ENCODE peak calls at places on chromosomes 3 and 15, in four cellular contexts. One of them, this sample, is unnamed.

GRCh38 chr3:179840985-179841384 is 188.1 kb downstream of the USP13 start:
- DNase-seq in BJ: no peak
- DNase-seq in choroid plexus epithelial cell: peak; percentile 64
- DNase-seq in fibroblast of pulmonary artery: peak; percentile 58
- DNase-seq in this sample: peak; percentile 62

GRCh38 chr3:4746241-4746958 is 232.8 kb upstream of the BHLHE40 start:
- DNase-seq in choroid plexus epithelial cell: peak; percentile 94
- DNase-seq in fibroblast of pulmonary artery: peak; percentile 74
- DNase-seq in BJ: peak; percentile 68
- DNase-seq in this sample: peak; percentile 77

GRCh38 chr3:133474251-133474801 is 74.5 kb downstream of the BFSP2 start:
- DNase-seq in fibroblast of pulmonary artery: peak; percentile 50
- DNase-seq in choroid plexus epithelial cell: peak; percentile 82
- DNase-seq in BJ: peak; percentile 74
- DNase-seq in this sample: peak; percentile 69

GRCh38 chr15:58426501-58426900 is 5.3 kb upstream of the LIPC start:
- DNase-seq in choroid plexus epithelial cell: no peak
- DNase-seq in fibroblast of pulmonary artery: no peak
- DNase-seq in BJ: no peak
- DNase-seq in this sample: no peak

GRCh38 chr3:127690106-127690505 is 17.4 kb downstream of the ABTB1 start:
- DNase-seq in choroid plexus epithelial cell: peak; percentile 71
- DNase-seq in BJ: peak; percentile 43
- DNase-seq in fibroblast of pulmonary artery: peak; percentile 66
- DNase-seq in this sample: peak; percentile 76

GRCh38 chr3:107959767-107960166 is 131.1 kb downstream of the CD47 start:
- DNase-seq in choroid plexus epithelial cell: peak; percentile 37
- DNase-seq in fibroblast of pulmonary artery: peak; percentile 96
- DNase-seq in BJ: no peak
- DNase-seq in this sample: no peak

GRCh38 chr3:157136647-157137387 is 23.1 kb downstream of the CCNL1 start:
- DNase-seq in BJ: no peak
- DNase-seq in choroid plexus epithelial cell: peak; percentile 64
- DNase-seq in fibroblast of pulmonary artery: peak; percentile 70
- DNase-seq in this sample: peak; percentile 65

GRCh38 chr15:92797168-92798052 is 102.7 kb upstream of the CHD2 start:
- DNase-seq in choroid plexus epithelial cell: peak; percentile 88
- DNase-seq in fibroblast of pulmonary artery: peak; percentile 91
- DNase-seq in BJ: no peak
- DNase-seq in this sample: peak; percentile 83

GRCh38 chr15:35170216-35170615 is 85.1 kb upstream of the NANOGP8 start:
- DNase-seq in fibroblast of pulmonary artery: peak; percentile 11
- DNase-seq in BJ: no peak
- DNase-seq in choroid plexus epithelial cell: peak; percentile 14
- DNase-seq in this sample: peak; percentile 33

GRCh38 chr3:45034612-45035252 is 8.6 kb downstream of the CLEC3B start:
- DNase-seq in fibroblast of pulmonary artery: no peak
- DNase-seq in BJ: no peak
- DNase-seq in choroid plexus epithelial cell: no peak
- DNase-seq in this sample: no peak

GRCh38 chr3:71707600-71707999 is 17.6 kb downstream of the EIF4E3 start:
- DNase-seq in choroid plexus epithelial cell: peak; percentile 81
- DNase-seq in BJ: no peak
- DNase-seq in fibroblast of pulmonary artery: no peak
- DNase-seq in this sample: peak; percentile 32

GRCh38 chr3:9582332-9582731 is 28.7 kb upstream of the LHFPL4 start:
- DNase-seq in choroid plexus epithelial cell: no peak
- DNase-seq in BJ: no peak
- DNase-seq in fibroblast of pulmonary artery: no peak
- DNase-seq in this sample: no peak

GRCh38 chr3:103991461-103992115 is 1375.1 kb upstream of the ALCAM start:
- DNase-seq in choroid plexus epithelial cell: peak; percentile 70
- DNase-seq in BJ: no peak
- DNase-seq in fibroblast of pulmonary artery: peak; percentile 25
- DNase-seq in this sample: peak; percentile 45

GRCh38 chr3:194572131-194572789 is 61.0 kb downstream of the TMEM44 start:
- DNase-seq in fibroblast of pulmonary artery: peak; percentile 99
- DNase-seq in choroid plexus epithelial cell: peak; percentile 88
- DNase-seq in BJ: peak; percentile 83
- DNase-seq in this sample: peak; percentile 81

GRCh38 chr3:100650651-100651611 is 41.5 kb downstream of the ADGRG7 start:
- DNase-seq in BJ: peak; percentile 25
- DNase-seq in choroid plexus epithelial cell: peak; percentile 80
- DNase-seq in fibroblast of pulmonary artery: peak; percentile 68
- DNase-seq in this sample: peak; percentile 71

GRCh38 chr15:64686130-64686735 is 89.2 kb downstream of the RBPMS2 start:
- DNase-seq in choroid plexus epithelial cell: peak; percentile 79
- DNase-seq in fibroblast of pulmonary artery: peak; percentile 74
- DNase-seq in BJ: no peak
- DNase-seq in this sample: peak; percentile 66

GRCh38 chr3:122609798-122610559 is 32.5 kb downstream of the PARP15 start:
- DNase-seq in choroid plexus epithelial cell: peak; percentile 88
- DNase-seq in fibroblast of pulmonary artery: peak; percentile 78
- DNase-seq in BJ: peak; percentile 35
- DNase-seq in this sample: peak; percentile 87

GRCh38 chr3:187765342-187765741 is 20.1 kb upstream of the BCL6 start:
- DNase-seq in fibroblast of pulmonary artery: no peak
- DNase-seq in BJ: no peak
- DNase-seq in choroid plexus epithelial cell: peak; percentile 29
- DNase-seq in this sample: peak; percentile 38

GRCh38 chr3:172832983-172833382 is 82.5 kb downstream of the ECT2 start:
- DNase-seq in fibroblast of pulmonary artery: no peak
- DNase-seq in BJ: no peak
- DNase-seq in choroid plexus epithelial cell: no peak
- DNase-seq in this sample: no peak

GRCh38 chr15:63372018-63372705 is 9.5 kb downstream of the CA12 start:
- DNase-seq in BJ: peak; percentile 86
- DNase-seq in choroid plexus epithelial cell: peak; percentile 92
- DNase-seq in fibroblast of pulmonary artery: peak; percentile 98
- DNase-seq in this sample: peak; percentile 97

GRCh38 chr3:60920519-60920918 is 330.7 kb downstream of the FHIT start:
- DNase-seq in BJ: no peak
- DNase-seq in fibroblast of pulmonary artery: no peak
- DNase-seq in choroid plexus epithelial cell: no peak
- DNase-seq in this sample: no peak

GRCh38 chr3:168029705-168030104 is 66.0 kb downstream of the GOLIM4 start:
- DNase-seq in BJ: no peak
- DNase-seq in choroid plexus epithelial cell: no peak
- DNase-seq in fibroblast of pulmonary artery: no peak
- DNase-seq in this sample: no peak

GRCh38 chr3:9172851-9173320 is 76.6 kb downstream of the SRGAP3 start:
- DNase-seq in choroid plexus epithelial cell: no peak
- DNase-seq in BJ: no peak
- DNase-seq in fibroblast of pulmonary artery: no peak
- DNase-seq in this sample: no peak

GRCh38 chr15:98781838-98782237 is 133.5 kb downstream of the IGF1R start:
- DNase-seq in fibroblast of pulmonary artery: no peak
- DNase-seq in BJ: no peak
- DNase-seq in choroid plexus epithelial cell: no peak
- DNase-seq in this sample: no peak

GRCh38 chr15:68595260-68595564 is 16.4 kb downstream of the CORO2B start:
- DNase-seq in fibroblast of pulmonary artery: no peak
- DNase-seq in choroid plexus epithelial cell: no peak
- DNase-seq in BJ: no peak
- DNase-seq in this sample: no peak

GRCh38 chr3:38634133-38634532 is 15.4 kb downstream of the SCN5A start:
- DNase-seq in fibroblast of pulmonary artery: no peak
- DNase-seq in choroid plexus epithelial cell: peak; percentile 36
- DNase-seq in BJ: peak; percentile 19
- DNase-seq in this sample: peak; percentile 40

GRCh38 chr15:48515497-48515896 is 130.0 kb downstream of the FBN1 start:
- DNase-seq in choroid plexus epithelial cell: peak; percentile 47
- DNase-seq in fibroblast of pulmonary artery: no peak
- DNase-seq in BJ: no peak
- DNase-seq in this sample: no peak

GRCh38 chr15:96316953-96317629 is 13.4 kb upstream of the NR2F2 start:
- DNase-seq in BJ: no peak
- DNase-seq in choroid plexus epithelial cell: no peak
- DNase-seq in fibroblast of pulmonary artery: no peak
- DNase-seq in this sample: no peak

GRCh38 chr15:92709064-92709463 is 53.5 kb upstream of the FAM174B start:
- DNase-seq in BJ: no peak
- DNase-seq in fibroblast of pulmonary artery: peak; percentile 23
- DNase-seq in choroid plexus epithelial cell: no peak
- DNase-seq in this sample: no peak

GRCh38 chr3:40741729-40742128 is 217.0 kb downstream of the ZNF621 start:
- DNase-seq in fibroblast of pulmonary artery: peak; percentile 59
- DNase-seq in BJ: no peak
- DNase-seq in choroid plexus epithelial cell: peak; percentile 94
- DNase-seq in this sample: peak; percentile 62

GRCh38 chr3:171284308-171285075 is 175.7 kb downstream of the TNIK start:
- DNase-seq in fibroblast of pulmonary artery: peak; percentile 97
- DNase-seq in BJ: peak; percentile 88
- DNase-seq in choroid plexus epithelial cell: peak; percentile 99
- DNase-seq in this sample: peak; percentile 96

GRCh38 chr3:138440137-138440536 is 5.7 kb downstream of the ESYT3 start:
- DNase-seq in fibroblast of pulmonary artery: no peak
- DNase-seq in BJ: no peak
- DNase-seq in choroid plexus epithelial cell: no peak
- DNase-seq in this sample: no peak

DNA sequence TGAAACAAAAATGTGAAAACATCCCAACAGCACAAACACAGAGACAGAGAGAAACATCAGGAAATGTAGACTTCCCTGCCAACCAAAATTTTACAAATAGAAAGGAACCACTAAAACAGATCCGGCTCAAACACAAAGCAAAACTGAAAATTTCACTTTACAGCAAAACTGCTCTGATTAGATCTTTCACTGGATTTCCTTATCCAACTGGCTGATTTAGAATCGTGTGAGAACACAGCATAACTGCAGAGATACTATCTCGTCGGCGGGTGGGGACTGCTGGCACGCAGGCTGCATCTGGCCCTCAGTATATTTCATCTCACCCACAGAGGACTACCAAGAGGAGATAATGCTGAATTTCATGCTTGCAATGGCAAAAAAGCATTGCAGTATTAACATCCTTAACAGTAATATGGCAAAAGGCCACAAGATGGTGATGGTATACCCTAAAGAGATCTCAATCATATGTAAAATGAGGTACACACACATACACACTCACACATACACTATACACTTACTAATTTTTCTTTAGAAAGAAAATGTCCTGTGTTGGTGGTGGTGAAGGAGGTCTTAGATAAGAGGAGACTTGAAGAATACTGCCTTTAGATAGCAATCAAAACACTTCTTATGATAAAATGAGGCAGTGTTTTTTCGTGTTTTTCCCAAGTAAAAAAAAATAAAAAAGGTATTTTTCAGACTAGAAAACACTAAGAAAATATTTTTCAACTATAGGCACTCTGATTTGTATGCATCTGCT is 10.6 kb upstream of the LEO1 start:
- DNase-seq in choroid plexus epithelial cell: peak; percentile 91
- DNase-seq in fibroblast of pulmonary artery: peak; percentile 92
- DNase-seq in BJ: peak; percentile 50
- DNase-seq in this sample: peak; percentile 80
- TF ChIP-seq CTCF in choroid plexus epithelial cell: peak; percentile 65
- TF ChIP-seq CTCF in fibroblast of pulmonary artery: peak; percentile 67
- TF ChIP-seq CTCF in BJ: peak; percentile 52
- TF ChIP-seq CTCF in this sample: peak; percentile 51

DNA sequence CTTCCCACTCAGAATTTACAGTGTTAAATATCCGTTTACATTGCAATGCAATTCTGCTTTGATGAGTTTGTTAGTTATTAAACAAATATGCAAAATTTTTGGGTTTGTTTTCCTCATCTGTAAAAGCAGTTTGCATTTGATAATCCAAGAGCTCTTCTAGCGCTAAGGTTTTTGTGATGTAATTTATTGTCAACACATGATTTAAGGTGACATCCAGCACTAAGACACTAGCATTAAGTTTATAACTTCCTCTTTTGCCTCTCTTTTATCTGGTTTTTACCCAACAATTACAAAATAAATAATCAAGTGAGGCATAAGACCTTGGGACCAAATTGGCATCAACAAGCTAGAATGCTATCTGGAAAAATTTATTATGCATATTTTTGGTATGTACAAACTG is 958 bp upstream of the DNAJC19 start:
- DNase-seq in fibroblast of pulmonary artery: no peak
- DNase-seq in BJ: no peak
- DNase-seq in choroid plexus epithelial cell: no peak
- DNase-seq in this sample: no peak
- H3K4me3 ChIP-seq in fibroblast of pulmonary artery: peak overlapping the region; percentile 71
- H3K4me3 ChIP-seq in BJ: peak overlapping the region; percentile 68
- H3K4me3 ChIP-seq in choroid plexus epithelial cell: peak overlapping the region; percentile 87
- H3K4me3 ChIP-seq in this sample: peak overlapping the region; percentile 83

DNA sequence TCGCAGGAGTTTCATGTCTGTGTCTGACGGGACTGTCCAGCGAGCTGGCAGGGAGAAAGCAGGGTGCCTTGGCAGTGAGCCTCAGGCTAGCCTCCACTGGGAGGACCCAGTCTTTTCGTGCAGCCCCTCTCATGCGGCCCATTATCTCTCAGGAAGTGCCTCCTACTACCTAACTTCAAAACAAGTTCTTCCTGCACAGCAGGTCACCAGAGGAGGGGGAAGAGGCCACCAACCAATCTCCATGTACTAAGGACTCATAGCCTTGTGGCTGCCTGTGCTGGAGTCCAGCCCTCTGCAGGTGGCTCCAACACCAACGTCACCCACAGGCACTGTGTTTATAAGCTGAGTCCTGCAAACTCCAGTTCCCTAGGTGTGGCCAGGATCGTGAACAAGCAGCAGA is 4.8 kb downstream of the VIPR1 start:
- DNase-seq in choroid plexus epithelial cell: no peak
- DNase-seq in fibroblast of pulmonary artery: peak; percentile 18
- DNase-seq in BJ: no peak
- DNase-seq in this sample: no peak
- TF ChIP-seq CTCF in choroid plexus epithelial cell: no peak
- TF ChIP-seq CTCF in fibroblast of pulmonary artery: no peak
- TF ChIP-seq CTCF in BJ: no peak
- TF ChIP-seq CTCF in this sample: no peak

DNA sequence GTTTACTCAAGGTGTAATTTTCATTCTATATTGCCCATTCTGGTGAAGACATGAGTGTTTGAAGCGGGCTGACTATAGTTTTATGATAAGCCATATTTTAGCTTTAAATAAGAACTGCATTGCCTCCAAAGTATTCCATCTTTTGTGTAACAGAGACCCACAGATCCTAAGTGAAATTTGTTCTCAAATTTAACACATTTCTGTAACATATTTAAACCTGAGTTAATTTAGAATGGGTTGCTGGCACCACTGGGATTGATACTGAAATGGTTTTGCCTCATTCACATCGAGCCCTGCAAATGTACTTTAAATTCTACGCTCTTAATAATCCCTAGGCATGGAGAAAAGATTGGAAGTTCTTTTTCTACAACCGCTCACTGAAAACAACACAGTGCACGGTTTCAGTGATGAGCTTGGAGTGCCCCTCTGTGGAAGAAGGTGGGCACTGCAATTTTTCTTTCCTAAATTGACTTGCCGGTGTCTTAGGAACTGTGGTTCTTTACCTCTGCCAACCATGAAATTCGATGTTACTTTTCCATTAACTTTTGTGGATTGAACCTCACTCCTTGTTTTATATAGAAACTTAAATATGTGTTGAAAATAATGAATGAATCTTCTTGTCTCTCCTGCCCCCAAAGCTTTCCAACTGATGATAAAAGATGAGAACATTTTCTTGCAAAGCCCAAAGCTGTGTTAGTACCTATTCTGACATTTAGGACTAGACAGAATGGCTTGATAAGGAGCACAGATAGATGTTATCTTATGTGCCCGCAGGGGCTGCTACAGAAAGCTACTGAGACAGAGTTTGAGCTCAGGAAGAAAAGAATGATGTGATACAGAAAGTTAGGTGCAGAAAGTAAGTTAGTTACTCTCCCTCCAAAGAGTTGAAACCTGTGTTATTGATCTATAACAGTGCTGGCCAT is 109.7 kb upstream of the ATP11B start:
- DNase-seq in fibroblast of pulmonary artery: peak; percentile 82
- DNase-seq in BJ: peak; percentile 15
- DNase-seq in choroid plexus epithelial cell: peak; percentile 85
- DNase-seq in this sample: peak; percentile 83
- H3K4me3 ChIP-seq in fibroblast of pulmonary artery: no peak overlapping the region
- H3K4me3 ChIP-seq in BJ: no peak overlapping the region
- H3K4me3 ChIP-seq in choroid plexus epithelial cell: peak overlapping the region; percentile 62
- H3K4me3 ChIP-seq in this sample: no peak overlapping the region

This sample was measured in astrocyte of the spinal cord.